ENCODE peak calls at places on chromosomes 2 and 18, in four cellular contexts. Y is gastrocnemius medialis; Q is memory B cell; J is activated naive CD4-positive, alpha-beta T cell treated with anti-CD3 and anti-CD28 coated beads, Interleukin-2, amount 50 U/mL, for 72 hours. D is an unnamed sample.

GRCh38 chr2:60899230-60899891 is 18.0 kb downstream of the REL start:
- ATAC-seq in Y (no peak), Q (peak; percentile 68), J (peak; percentile 88), D (no peak)

GRCh38 chr2:80238692-80239469 is 65.7 kb downstream of the LRRTM1 start:
- ATAC-seq in Y (no peak), Q (no peak), J (no peak), D (no peak)

GRCh38 chr2:158624961-158625360 is 168.2 kb downstream of the PKP4 start:
- ATAC-seq in Y (no peak), Q (no peak), J (no peak), D (no peak)

GRCh38 chr2:43518182-43518581 is 77.7 kb downstream of the THADA start:
- ATAC-seq in Y (no peak), Q (no peak), J (no peak), D (no peak)

GRCh38 chr18:5944448-5944847 is 49.1 kb upstream of the TMEM200C start:
- ATAC-seq in Y (no peak), Q (no peak), J (no peak), D (no peak)

GRCh38 chr18:2706903-2707302 is 51.4 kb downstream of the SMCHD1 start:
- ATAC-seq in Y (no peak), Q (no peak), J (no peak), D (no peak)

GRCh38 chr2:12197133-12197532 is 450.7 kb downstream of the LPIN1 start:
- ATAC-seq in Y (no peak), Q (no peak), J (peak; percentile 74), D (no peak)

GRCh38 chr2:85501244-85501643 is 37.7 kb upstream of the MAT2A start:
- ATAC-seq in Y (no peak), Q (no peak), J (no peak), D (no peak)

GRCh38 chr2:172765664-172766063 is 30.0 kb downstream of the RAPGEF4 start:
- ATAC-seq in Y (no peak), Q (no peak), J (no peak), D (no peak)

GRCh38 chr18:533995-534601 is 33.6 kb upstream of the COLEC12 start:
- ATAC-seq in Y (no peak), Q (no peak), J (no peak), D (no peak)

GRCh38 chr2:46970334-46971288 is 55.0 kb upstream of the MCFD2 start:
- ATAC-seq in Y (peak; percentile 86), Q (peak; percentile 68), J (no peak), D (peak; percentile 70)

GRCh38 chr2:66575625-66576371 is 140.9 kb downstream of the MEIS1 start:
- ATAC-seq in Y (no peak), Q (no peak), J (peak; percentile 32), D (peak; percentile 35)

GRCh38 chr2:217183471-217183870 is 323.6 kb upstream of the TNP1 start:
- ATAC-seq in Y (no peak), Q (no peak), J (no peak), D (no peak)

GRCh38 chr2:43258547-43259156 is 32.2 kb upstream of the ZFP36L2 start:
- ATAC-seq in Y (no peak), Q (no peak), J (no peak), D (no peak)

GRCh38 chr2:201126308-201127127 is 10.6 kb downstream of the CFLAR start:
- ATAC-seq in Y (no peak), Q (peak; percentile 11), J (no peak), D (peak; percentile 52)

GRCh38 chr2:86752934-86753333 is 32.8 kb downstream of the RMND5A start:
- ATAC-seq in Y (no peak), Q (no peak), J (no peak), D (no peak)

GRCh38 chr2:146228659-146229058 is 1616.2 kb upstream of the ACVR2A start:
- ATAC-seq in Y (no peak), Q (no peak), J (no peak), D (no peak)

GRCh38 chr2:58350484-58350883 is 109.4 kb upstream of the FANCL start:
- ATAC-seq in Y (no peak), Q (peak; percentile 33), J (peak; percentile 99), D (no peak)

GRCh38 chr2:232875256-232876070 is 5.4 kb downstream of the SNORC start:
- ATAC-seq in Y (peak; percentile 2), Q (peak; percentile 9), J (no peak), D (no peak)

GRCh38 chr18:79405781-79406575 is 10.2 kb downstream of the NFATC1 start:
- ATAC-seq in Y (no peak), Q (peak; percentile 86), J (peak; percentile 80), D (peak; percentile 14)

GRCh38 chr2:190511104-190511503 is 23.4 kb downstream of the NEMP2 start:
- ATAC-seq in Y (no peak), Q (no peak), J (no peak), D (no peak)

GRCh38 chr2:149313512-149313972 is 16.8 kb upstream of the LYPD6 start:
- ATAC-seq in Y (no peak), Q (peak; percentile 80), J (peak; percentile 72), D (peak; percentile 55)

GRCh38 chr2:197453914-197454398 is 604 bp downstream of the COQ10B start:
- ATAC-seq in Y (peak; percentile 89), Q (no peak), J (no peak), D (peak; percentile 71)

GRCh38 chr2:9168851-9169250 is 37.8 kb upstream of the ASAP2 start:
- ATAC-seq in Y (no peak), Q (no peak), J (no peak), D (peak; percentile 26)

GRCh38 chr2:109162999-109163398 is 34.0 kb downstream of the SH3RF3 start:
- ATAC-seq in Y (peak; percentile 90), Q (no peak), J (no peak), D (peak; percentile 23)

GRCh38 chr2:12433641-12433990 is 283.1 kb upstream of the TRIB2 start:
- ATAC-seq in Y (no peak), Q (no peak), J (no peak), D (no peak)

GRCh38 chr2:75600418-75601088 is 39.8 kb upstream of the EVA1A start:
- ATAC-seq in Y (no peak), Q (no peak), J (no peak), D (no peak)

GRCh38 chr2:55153564-55154315 is 78.4 kb downstream of the CLHC1 start:
- ATAC-seq in Y (no peak), Q (no peak), J (no peak), D (no peak)

GRCh38 chr18:77442393-77442792 is 192.7 kb downstream of the GALR1 start:
- ATAC-seq in Y (no peak), Q (no peak), J (no peak), D (no peak)

GRCh38 chr2:234091883-234092282 is 41.4 kb downstream of the SPP2 start:
- ATAC-seq in Y (no peak), Q (no peak), J (no peak), D (no peak)

GRCh38 chr2:151718247-151718646 is 16.0 kb downstream of the NEB start:
- ATAC-seq in Y (no peak), Q (no peak), J (no peak), D (no peak)

GRCh38 chr2:21043744-21044532 is at the start of gene APOB:
- ATAC-seq in Y (no peak), Q (no peak), J (peak; percentile 37), D (peak; percentile 30)

GRCh38 chr2:95277246-95277906 is 3.1 kb downstream of the PROM2 start:
- ATAC-seq in Y (no peak), Q (no peak), J (no peak), D (no peak)

GRCh38 chr18:65288908-65289307 is 461.9 kb upstream of the CDH7 start:
- ATAC-seq in Y (no peak), Q (no peak), J (no peak), D (no peak)

GRCh38 chr2:47402555-47402804 is 476 bp upstream of the MSH2 start:
- ATAC-seq in Y (peak; percentile 8), Q (no peak), J (peak; percentile 0), D (no peak)

GRCh38 chr18:10732990-10733389 is 207.2 kb downstream of the NAPG start:
- ATAC-seq in Y (no peak), Q (no peak), J (no peak), D (no peak)

GRCh38 chr2:233999182-233999581 is 51.3 kb upstream of the SPP2 start:
- ATAC-seq in Y (no peak), Q (no peak), J (no peak), D (no peak)

GRCh38 chr2:11669454-11670291 is at the start of gene NTSR2:
- ATAC-seq in Y (peak; percentile 90), Q (peak; percentile 47), J (peak; percentile 91), D (peak; percentile 84)

GRCh38 chr2:155872396-155872795 is 460.1 kb downstream of the NR4A2 start:
- ATAC-seq in Y (no peak), Q (no peak), J (no peak), D (no peak)